ENCODE peak calls at places on chromosomes 5 and 9, in six cellular contexts. P is HCT116, T is GM12878, H is astrocyte, K is fibroblast of lung, F is PC-3. S is an unnamed sample.

GRCh38 chr9:959914-960313 is 16.5 kb upstream of the DMRT3 start:
- DNase-seq in P (no peak), T (no peak), K (no peak), H (no peak), F (peak), S (no peak)

GRCh38 chr5:59685806-59686205 is 207.7 kb downstream of the PDE4D start:
- DNase-seq in F (no peak), T (no peak), K (peak), H (peak), P (no peak), S (peak)

GRCh38 chr9:8917978-8918739 is 1118.6 kb upstream of the DMAC1 start:
- DNase-seq in H (no peak), K (no peak), P (no peak), F (no peak), T (no peak), S (no peak)

GRCh38 chr5:36156124-36156601 is 4.3 kb downstream of the SKP2 start:
- DNase-seq in P (no peak), K (peak), T (no peak), F (no peak), H (peak), S (peak)

GRCh38 chr5:78016831-78017529 is 240.8 kb upstream of the TBCA start:
- DNase-seq in K (no peak), F (no peak), P (no peak), H (no peak), T (no peak), S (no peak)

GRCh38 chr5:9348296-9348996 is 197.4 kb downstream of the SEMA5A start:
- DNase-seq in T (no peak), K (peak), F (peak), H (peak), P (no peak), S (peak)

GRCh38 chr5:56749842-56750241 is 65.5 kb upstream of the MAP3K1 start:
- DNase-seq in F (no peak), K (no peak), H (no peak), P (no peak), T (no peak), S (no peak)

GRCh38 chr9:92971121-92971520 is 23.8 kb downstream of the FGD3 start:
- DNase-seq in T (no peak), P (no peak), H (no peak), K (no peak), F (no peak), S (no peak)

GRCh38 chr5:64635056-64635686 is 55.1 kb upstream of the SHISAL2B start:
- DNase-seq in H (peak), T (no peak), F (peak), K (peak), P (peak), S (peak)

GRCh38 chr5:75116836-75117235 is 64.5 kb upstream of the GCNT4 start:
- DNase-seq in P (no peak), H (no peak), T (no peak), K (no peak), F (no peak), S (no peak)

GRCh38 chr5:173840111-173840983 is 47.8 kb upstream of the CPEB4 start:
- DNase-seq in P (no peak), F (no peak), H (no peak), K (no peak), T (no peak), S (no peak)

GRCh38 chr5:66358741-66359140 is 214.6 kb downstream of the SREK1 start:
- DNase-seq in H (no peak), T (no peak), K (no peak), P (no peak), F (no peak), S (no peak)

GRCh38 chr5:132020568-132021339 is 9.3 kb upstream of the ACSL6 start:
- DNase-seq in F (peak), H (no peak), T (no peak), K (no peak), P (no peak), S (peak)

GRCh38 chr9:117795271-117795670 is 91.1 kb downstream of the TLR4 start:
- DNase-seq in T (no peak), K (no peak), H (no peak), P (no peak), F (no peak), S (no peak)

GRCh38 chr5:11153672-11154377 is 392.8 kb upstream of the DAP start:
- DNase-seq in F (no peak), T (no peak), P (no peak), K (no peak), H (no peak), S (no peak)

GRCh38 chr9:5485365-5486085 is 24.8 kb upstream of the PDCD1LG2 start:
- DNase-seq in T (no peak), P (no peak), H (no peak), F (no peak), K (no peak), S (no peak)

GRCh38 chr9:87556039-87556438 is 58.4 kb downstream of the DAPK1 start:
- DNase-seq in F (no peak), P (no peak), H (no peak), T (no peak), K (no peak), S (no peak)

GRCh38 chr5:104146652-104147051 is 584.1 kb upstream of the NUDT12 start:
- DNase-seq in H (no peak), F (no peak), P (no peak), T (no peak), K (no peak), S (no peak)

GRCh38 chr5:7827602-7828001 is 23.3 kb downstream of the CFAP90 start:
- DNase-seq in H (no peak), P (no peak), T (no peak), F (no peak), K (no peak), S (peak)

GRCh38 chr9:106886111-106887046 is 23.4 kb downstream of the ZNF462 start:
- DNase-seq in P (no peak), K (no peak), T (no peak), H (no peak), F (no peak), S (peak)

GRCh38 chr9:106890621-106891020 is 27.7 kb downstream of the ZNF462 start:
- DNase-seq in F (peak), T (no peak), H (no peak), P (no peak), K (no peak), S (no peak)

GRCh38 chr9:106887066-106887465 is 24.1 kb downstream of the ZNF462 start:
- DNase-seq in K (no peak), P (no peak), F (no peak), T (no peak), H (no peak), S (no peak)

GRCh38 chr9:106891286-106891685 is 28.3 kb downstream of the ZNF462 start:
- DNase-seq in T (no peak), K (no peak), F (no peak), H (no peak), P (no peak), S (no peak)

DNA sequence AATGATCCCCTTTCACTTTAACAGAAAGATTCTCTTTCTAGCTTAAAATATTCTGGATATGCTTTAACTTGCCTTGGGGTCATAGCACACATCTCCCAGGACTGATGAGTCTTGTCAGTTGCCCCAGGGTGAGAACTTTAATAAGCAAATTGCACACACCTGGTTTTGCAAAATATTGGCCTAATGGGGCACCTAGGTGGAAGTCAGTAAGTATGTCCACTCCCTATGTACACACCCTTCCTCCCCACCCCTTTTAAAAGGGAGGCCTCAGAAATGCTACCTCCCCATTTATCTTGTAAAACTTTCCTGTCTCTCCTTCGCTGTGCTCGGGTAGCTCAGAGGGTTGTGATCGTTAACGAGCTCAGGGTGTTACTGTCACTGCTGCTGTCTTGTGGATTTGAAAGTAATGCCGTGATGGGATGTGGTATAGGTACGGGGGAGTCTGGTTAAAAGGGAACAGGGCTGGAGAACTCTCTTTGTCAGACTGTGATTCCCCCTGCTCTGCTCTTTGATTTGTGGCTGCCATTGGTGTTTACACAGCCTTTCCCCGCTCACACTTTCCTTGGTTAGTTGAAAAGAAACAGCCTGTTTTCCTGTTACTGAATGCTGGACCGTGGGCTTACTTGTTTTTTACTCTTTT is 26.1 kb downstream of the ZNF462 start:
- DNase-seq in K (no peak), T (no peak), F (no peak), P (no peak), H (no peak), S (no peak)
- H3K9ac ChIP-seq in K (no peak), T (no peak), F (no peak), P (no peak), H (no peak), S (no peak)

GRCh38 chr5:39109616-39110015 is 35.4 kb upstream of the RICTOR start:
- DNase-seq in T (no peak), H (no peak), K (no peak), P (no peak), F (peak), S (no peak)
- H2AFZ ChIP-seq in T (no peak), H (no peak), K (no peak), P (no peak), F (no peak), S (no peak)

GRCh38 chr5:140713562-140714094 is 13.4 kb downstream of the ZMAT2 start:
- DNase-seq in K (no peak), T (no peak), P (no peak), H (no peak), F (no peak), S (no peak)

DNA sequence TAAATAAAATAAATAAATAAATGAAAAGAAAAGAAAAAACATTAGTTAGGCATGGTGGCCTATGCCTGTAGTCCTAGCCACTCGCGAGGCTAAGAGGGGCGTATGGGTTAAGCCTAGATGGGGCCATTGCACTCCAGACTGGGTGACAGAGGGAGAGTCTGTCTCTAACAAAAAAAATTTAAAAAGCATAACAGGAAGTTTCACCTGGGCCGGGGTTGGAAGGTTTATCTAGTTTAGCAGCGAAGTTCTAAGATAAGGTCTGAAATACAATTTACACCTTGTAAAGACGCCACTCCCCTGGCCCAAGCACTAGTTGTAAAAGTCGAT is 18.0 kb downstream of the ZMAT2 start:
- DNase-seq in K (no peak), T (no peak), P (no peak), H (no peak), F (no peak), S (no peak)
- H3K9ac ChIP-seq in K (no peak), T (no peak), P (peak), H (peak), F (peak), S (no peak)

DNA sequence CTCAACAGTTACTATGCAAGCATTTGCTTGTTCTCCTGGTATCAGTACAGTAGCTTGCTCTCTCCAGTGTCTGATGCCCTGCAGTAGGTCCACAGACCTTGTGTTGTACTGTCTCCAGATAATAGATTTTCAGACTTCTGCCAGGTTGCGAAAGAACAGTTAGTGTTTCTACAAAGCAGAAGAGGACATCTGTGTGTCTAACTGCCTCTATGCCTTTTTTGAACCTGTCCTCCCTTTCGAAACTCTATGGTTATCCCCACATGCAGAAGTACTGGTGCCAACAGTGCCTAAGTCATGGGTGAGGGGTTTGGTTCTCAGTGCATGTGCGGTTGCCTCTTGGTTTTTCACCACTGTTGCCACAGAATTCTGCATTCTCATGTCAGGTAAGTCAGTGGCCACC is 45.9 kb downstream of the KCNN2 start:
- DNase-seq in H (no peak), P (no peak), T (peak), F (no peak), K (no peak), S (no peak)
- H2AFZ ChIP-seq in H (no peak), P (no peak), T (no peak), F (no peak), K (no peak), S (no peak)